ENCODE peak calls at places on chromosomes 12 and 14, in six cellular contexts. One of them, this sample, is unnamed.

GRCh38 chr12:117030187-117030896 is 68.9 kb downstream of the TESC start:
- DNase-seq in fibroblast of mammary gland: no peak
- DNase-seq in type B pancreatic cell: no peak
- DNase-seq in upper lobe of right lung: no peak
- DNase-seq in psoas muscle: no peak
- DNase-seq in PC-9: no peak
- DNase-seq in this sample: no peak

GRCh38 chr12:124418791-124419190 is 123.9 kb downstream of the RFLNA start:
- DNase-seq in fibroblast of mammary gland: no peak
- DNase-seq in psoas muscle: no peak
- DNase-seq in type B pancreatic cell: no peak
- DNase-seq in PC-9: no peak
- DNase-seq in upper lobe of right lung: no peak
- DNase-seq in this sample: no peak

GRCh38 chr12:25796523-25797000 is 161.9 kb upstream of the RASSF8 start:
- DNase-seq in PC-9: no peak
- DNase-seq in fibroblast of mammary gland: peak
- DNase-seq in psoas muscle: no peak
- DNase-seq in upper lobe of right lung: no peak
- DNase-seq in type B pancreatic cell: no peak
- DNase-seq in this sample: no peak

GRCh38 chr12:106296179-106296877 is 6.2 kb upstream of the TCP11L2 start:
- DNase-seq in PC-9: peak
- DNase-seq in fibroblast of mammary gland: peak
- DNase-seq in upper lobe of right lung: no peak
- DNase-seq in psoas muscle: no peak
- DNase-seq in type B pancreatic cell: no peak
- DNase-seq in this sample: no peak

GRCh38 chr12:132327351-132328171 is 1.8 kb downstream of the GALNT9 start:
- DNase-seq in upper lobe of right lung: peak
- DNase-seq in psoas muscle: peak
- DNase-seq in PC-9: peak
- DNase-seq in fibroblast of mammary gland: peak
- DNase-seq in type B pancreatic cell: no peak
- DNase-seq in this sample: peak

GRCh38 chr14:92513966-92514843 is 624 bp downstream of the RIN3 start:
- DNase-seq in psoas muscle: no peak
- DNase-seq in type B pancreatic cell: no peak
- DNase-seq in PC-9: peak
- DNase-seq in upper lobe of right lung: peak
- DNase-seq in fibroblast of mammary gland: peak
- DNase-seq in this sample: peak

GRCh38 chr12:89524201-89525001 is at the start of gene GALNT4:
- DNase-seq in type B pancreatic cell: peak
- DNase-seq in fibroblast of mammary gland: peak
- DNase-seq in psoas muscle: peak
- DNase-seq in upper lobe of right lung: peak
- DNase-seq in PC-9: peak
- DNase-seq in this sample: peak

GRCh38 chr14:105203057-105203494 is 22.0 kb upstream of the NUDT14 start:
- DNase-seq in fibroblast of mammary gland: peak
- DNase-seq in upper lobe of right lung: peak
- DNase-seq in PC-9: peak
- DNase-seq in type B pancreatic cell: peak
- DNase-seq in psoas muscle: peak
- DNase-seq in this sample: peak

GRCh38 chr14:106666341-106666740 is 1140.0 kb downstream of the TMEM121 start:
- DNase-seq in type B pancreatic cell: no peak
- DNase-seq in upper lobe of right lung: no peak
- DNase-seq in fibroblast of mammary gland: no peak
- DNase-seq in psoas muscle: no peak
- DNase-seq in PC-9: no peak
- DNase-seq in this sample: no peak

GRCh38 chr12:87779858-87780498 is 249.2 kb downstream of the C12orf50 start:
- DNase-seq in fibroblast of mammary gland: no peak
- DNase-seq in type B pancreatic cell: no peak
- DNase-seq in PC-9: no peak
- DNase-seq in upper lobe of right lung: no peak
- DNase-seq in psoas muscle: no peak
- DNase-seq in this sample: no peak

GRCh38 chr14:105930572-105930971 is 404.2 kb downstream of the TMEM121 start:
- DNase-seq in type B pancreatic cell: no peak
- DNase-seq in psoas muscle: no peak
- DNase-seq in upper lobe of right lung: no peak
- DNase-seq in fibroblast of mammary gland: no peak
- DNase-seq in PC-9: no peak
- DNase-seq in this sample: no peak

GRCh38 chr12:97756066-97756701 is 293.6 kb downstream of the RMST start:
- DNase-seq in psoas muscle: no peak
- DNase-seq in PC-9: no peak
- DNase-seq in type B pancreatic cell: no peak
- DNase-seq in upper lobe of right lung: no peak
- DNase-seq in fibroblast of mammary gland: peak
- DNase-seq in this sample: no peak

GRCh38 chr12:75161495-75161894 is 48.1 kb downstream of the KCNC2 start:
- DNase-seq in type B pancreatic cell: no peak
- DNase-seq in upper lobe of right lung: no peak
- DNase-seq in PC-9: no peak
- DNase-seq in psoas muscle: no peak
- DNase-seq in fibroblast of mammary gland: no peak
- DNase-seq in this sample: no peak

GRCh38 chr14:52877628-52878027 is 73.2 kb downstream of the FERMT2 start:
- DNase-seq in fibroblast of mammary gland: peak
- DNase-seq in PC-9: no peak
- DNase-seq in upper lobe of right lung: no peak
- DNase-seq in type B pancreatic cell: no peak
- DNase-seq in psoas muscle: no peak
- DNase-seq in this sample: no peak

GRCh38 chr14:36553650-36554260 is 28.7 kb downstream of the NKX2-8 start:
- DNase-seq in fibroblast of mammary gland: peak
- DNase-seq in PC-9: peak
- DNase-seq in upper lobe of right lung: no peak
- DNase-seq in type B pancreatic cell: no peak
- DNase-seq in psoas muscle: no peak
- DNase-seq in this sample: peak

GRCh38 chr12:101257357-101257756 is 22.5 kb upstream of the UTP20 start:
- DNase-seq in upper lobe of right lung: no peak
- DNase-seq in PC-9: no peak
- DNase-seq in fibroblast of mammary gland: no peak
- DNase-seq in psoas muscle: no peak
- DNase-seq in type B pancreatic cell: no peak
- DNase-seq in this sample: no peak

GRCh38 chr14:50344116-50344775 is 32.1 kb downstream of the DMAC2L start:
- DNase-seq in upper lobe of right lung: no peak
- DNase-seq in PC-9: no peak
- DNase-seq in psoas muscle: no peak
- DNase-seq in fibroblast of mammary gland: peak
- DNase-seq in type B pancreatic cell: no peak
- DNase-seq in this sample: peak

GRCh38 chr14:96962337-96962736 is 165.2 kb downstream of the VRK1 start:
- DNase-seq in psoas muscle: no peak
- DNase-seq in upper lobe of right lung: no peak
- DNase-seq in type B pancreatic cell: no peak
- DNase-seq in fibroblast of mammary gland: no peak
- DNase-seq in PC-9: no peak
- DNase-seq in this sample: peak

GRCh38 chr12:31702047-31702446 is 26.8 kb downstream of the AMN1 start:
- DNase-seq in fibroblast of mammary gland: peak
- DNase-seq in type B pancreatic cell: no peak
- DNase-seq in PC-9: no peak
- DNase-seq in upper lobe of right lung: no peak
- DNase-seq in psoas muscle: no peak
- DNase-seq in this sample: no peak

GRCh38 chr14:91873476-91874265 is 6.3 kb upstream of the TC2N start:
- DNase-seq in psoas muscle: no peak
- DNase-seq in fibroblast of mammary gland: peak
- DNase-seq in upper lobe of right lung: no peak
- DNase-seq in PC-9: no peak
- DNase-seq in type B pancreatic cell: no peak
- DNase-seq in this sample: peak

GRCh38 chr12:116539361-116539771 is 19.8 kb upstream of the MAP1LC3B2 start:
- DNase-seq in psoas muscle: no peak
- DNase-seq in upper lobe of right lung: no peak
- DNase-seq in fibroblast of mammary gland: peak
- DNase-seq in PC-9: no peak
- DNase-seq in type B pancreatic cell: no peak
- DNase-seq in this sample: no peak

GRCh38 chr14:79417961-79418360 is 793.3 kb downstream of the DIO2 start:
- DNase-seq in PC-9: no peak
- DNase-seq in type B pancreatic cell: no peak
- DNase-seq in upper lobe of right lung: no peak
- DNase-seq in fibroblast of mammary gland: peak
- DNase-seq in psoas muscle: no peak
- DNase-seq in this sample: no peak

GRCh38 chr12:69337325-69337724 is 10.9 kb upstream of the LYZ start:
- DNase-seq in upper lobe of right lung: no peak
- DNase-seq in psoas muscle: no peak
- DNase-seq in type B pancreatic cell: no peak
- DNase-seq in PC-9: no peak
- DNase-seq in fibroblast of mammary gland: no peak
- DNase-seq in this sample: no peak

GRCh38 chr14:94540031-94540794 is 21.0 kb upstream of the SERPINA4 start:
- DNase-seq in fibroblast of mammary gland: peak
- DNase-seq in type B pancreatic cell: no peak
- DNase-seq in upper lobe of right lung: no peak
- DNase-seq in psoas muscle: no peak
- DNase-seq in PC-9: no peak
- DNase-seq in this sample: no peak

GRCh38 chr12:107568718-107569117 is 116.9 kb upstream of the PWP1 start:
- DNase-seq in PC-9: no peak
- DNase-seq in type B pancreatic cell: no peak
- DNase-seq in psoas muscle: no peak
- DNase-seq in upper lobe of right lung: no peak
- DNase-seq in fibroblast of mammary gland: peak
- DNase-seq in this sample: no peak

DNA sequence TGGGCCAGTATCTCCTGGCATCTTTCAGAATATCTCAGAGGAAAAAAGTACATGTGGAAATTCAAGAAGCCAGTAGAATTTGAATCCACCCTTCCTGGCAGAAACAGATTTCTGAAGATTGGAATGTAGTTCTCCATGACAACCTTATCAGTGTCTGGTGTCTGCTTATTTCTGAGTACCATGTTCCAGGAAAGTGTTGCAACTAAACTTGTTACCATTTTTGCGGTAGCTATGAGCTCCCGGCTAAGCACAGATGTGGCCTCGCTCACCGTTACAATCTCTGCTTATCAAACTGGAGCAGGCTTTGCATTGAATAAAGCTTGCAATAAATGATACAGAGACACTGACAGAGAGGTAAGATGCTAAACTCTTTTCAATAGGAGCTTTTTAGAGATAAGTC is 13.0 kb upstream of the ITPR2 start:
- DNase-seq in fibroblast of mammary gland: peak
- DNase-seq in type B pancreatic cell: no peak
- DNase-seq in psoas muscle: no peak
- DNase-seq in PC-9: peak
- DNase-seq in upper lobe of right lung: no peak
- DNase-seq in this sample: no peak
- TF ChIP-seq CTCF in fibroblast of mammary gland: no peak
- TF ChIP-seq CTCF in type B pancreatic cell: no peak
- TF ChIP-seq CTCF in psoas muscle: no peak
- TF ChIP-seq CTCF in PC-9: no peak
- TF ChIP-seq CTCF in upper lobe of right lung: no peak
- TF ChIP-seq CTCF in this sample: no peak

GRCh38 chr12:4899361-4899760 is 10.3 kb upstream of the KCNA1 start:
- DNase-seq in type B pancreatic cell: no peak
- DNase-seq in fibroblast of mammary gland: no peak
- DNase-seq in upper lobe of right lung: no peak
- DNase-seq in psoas muscle: no peak
- DNase-seq in PC-9: no peak
- DNase-seq in this sample: no peak
- TF ChIP-seq CTCF in type B pancreatic cell: peak
- TF ChIP-seq CTCF in fibroblast of mammary gland: peak
- TF ChIP-seq CTCF in upper lobe of right lung: no peak
- TF ChIP-seq CTCF in psoas muscle: no peak
- TF ChIP-seq CTCF in PC-9: no peak
- TF ChIP-seq CTCF in this sample: no peak

GRCh38 chr14:67426161-67426560 is 14.2 kb upstream of the PLEK2 start:
- DNase-seq in PC-9: no peak
- DNase-seq in psoas muscle: no peak
- DNase-seq in type B pancreatic cell: no peak
- DNase-seq in fibroblast of mammary gland: no peak
- DNase-seq in upper lobe of right lung: no peak
- DNase-seq in this sample: no peak

GRCh38 chr14:67426983-67427601 is 15.1 kb upstream of the PLEK2 start:
- DNase-seq in fibroblast of mammary gland: peak
- DNase-seq in type B pancreatic cell: peak
- DNase-seq in upper lobe of right lung: peak
- DNase-seq in psoas muscle: peak
- DNase-seq in PC-9: peak
- DNase-seq in this sample: peak

GRCh38 chr14:67429651-67430205 is 17.8 kb upstream of the PLEK2 start:
- DNase-seq in type B pancreatic cell: no peak
- DNase-seq in psoas muscle: no peak
- DNase-seq in fibroblast of mammary gland: no peak
- DNase-seq in PC-9: no peak
- DNase-seq in upper lobe of right lung: no peak
- DNase-seq in this sample: no peak

GRCh38 chr14:67425603-67426002 is 13.6 kb upstream of the PLEK2 start:
- DNase-seq in PC-9: no peak
- DNase-seq in psoas muscle: no peak
- DNase-seq in fibroblast of mammary gland: no peak
- DNase-seq in upper lobe of right lung: no peak
- DNase-seq in type B pancreatic cell: no peak
- DNase-seq in this sample: no peak

DNA sequence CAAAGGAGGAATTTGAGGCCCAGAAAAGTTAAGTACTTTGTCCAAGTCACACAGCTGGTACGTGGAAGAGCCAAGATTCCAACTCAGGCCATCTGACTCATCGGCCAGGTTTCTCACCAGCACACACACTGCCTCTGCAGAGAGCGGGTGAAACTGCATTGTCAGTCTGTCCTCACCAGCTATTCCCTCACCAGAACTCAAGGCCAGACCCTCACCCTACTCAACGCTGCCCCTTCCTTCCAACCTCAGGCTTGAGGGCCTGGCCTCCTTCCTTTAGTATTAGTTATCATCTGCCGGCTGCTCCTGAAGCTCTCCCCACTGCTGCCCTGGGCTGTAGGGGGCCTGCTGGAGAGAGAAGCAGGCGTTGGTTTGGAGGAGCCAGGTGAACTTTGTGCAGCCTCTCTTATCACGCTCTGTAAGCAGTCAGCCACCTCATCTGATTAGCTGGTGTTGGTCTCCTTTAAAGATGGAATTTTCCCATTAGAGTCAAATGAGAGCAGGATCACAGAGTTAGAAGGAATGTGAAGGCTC is 16.6 kb upstream of the PLEK2 start:
- DNase-seq in PC-9: peak
- DNase-seq in upper lobe of right lung: no peak
- DNase-seq in psoas muscle: no peak
- DNase-seq in fibroblast of mammary gland: peak
- DNase-seq in type B pancreatic cell: no peak
- DNase-seq in this sample: no peak
- TF ChIP-seq CTCF in PC-9: no peak
- TF ChIP-seq CTCF in upper lobe of right lung: no peak
- TF ChIP-seq CTCF in psoas muscle: no peak
- TF ChIP-seq CTCF in fibroblast of mammary gland: peak
- TF ChIP-seq CTCF in type B pancreatic cell: no peak
- TF ChIP-seq CTCF in this sample: no peak

GRCh38 chr12:112468041-112468440 is 49.3 kb downstream of the PTPN11 start:
- DNase-seq in type B pancreatic cell: no peak
- DNase-seq in fibroblast of mammary gland: no peak
- DNase-seq in psoas muscle: no peak
- DNase-seq in upper lobe of right lung: no peak
- DNase-seq in PC-9: no peak
- DNase-seq in this sample: no peak

GRCh38 chr12:112473056-112473455 is 54.3 kb downstream of the PTPN11 start:
- DNase-seq in type B pancreatic cell: no peak
- DNase-seq in upper lobe of right lung: no peak
- DNase-seq in PC-9: no peak
- DNase-seq in fibroblast of mammary gland: no peak
- DNase-seq in psoas muscle: no peak
- DNase-seq in this sample: peak
- TF ChIP-seq CTCF in type B pancreatic cell: peak
- TF ChIP-seq CTCF in upper lobe of right lung: no peak
- TF ChIP-seq CTCF in PC-9: peak
- TF ChIP-seq CTCF in fibroblast of mammary gland: peak
- TF ChIP-seq CTCF in psoas muscle: no peak
- TF ChIP-seq CTCF in this sample: no peak